ENCODE peak calls at places on chromosomes 5 and 9, in four cellular contexts. S is mucosa of gallbladder, M is NCI-H774, X is cerebellar cortex. P is an unnamed sample.

GRCh38 chr9:14546693-14547092 is 146.5 kb downstream of the ZDHHC21 start:
- DNase-seq in X (no peak), S (no peak), M (no peak), P (no peak)

GRCh38 chr9:8736805-8737204 is 937.2 kb upstream of the DMAC1 start:
- DNase-seq in X (peak; percentile 93), S (no peak), M (no peak), P (no peak)

GRCh38 chr9:132711846-132712245 is 41.6 kb downstream of the GTF3C4 start:
- DNase-seq in S (no peak), M (no peak), X (no peak), P (no peak)

GRCh38 chr9:37983381-37984067 is 79.6 kb upstream of the SLC25A51 start:
- DNase-seq in M (no peak), S (no peak), X (no peak), P (no peak)

GRCh38 chr5:172533058-172533398 is 78.7 kb upstream of the SH3PXD2B start:
- DNase-seq in M (no peak), X (no peak), S (no peak), P (peak; percentile 18)

GRCh38 chr5:159184858-159185381 is 24.4 kb downstream of the RNF145 start:
- DNase-seq in S (no peak), X (no peak), M (no peak), P (no peak)

GRCh38 chr5:144177548-144177947 is 6.9 kb downstream of the KCTD16 start:
- DNase-seq in X (no peak), M (no peak), S (no peak), P (no peak)

GRCh38 chr5:14036514-14036913 is 92.0 kb upstream of the DNAH5 start:
- DNase-seq in X (peak; percentile 9), S (no peak), M (no peak), P (no peak)

GRCh38 chr5:143244000-143244736 is 159.3 kb downstream of the NR3C1 start:
- DNase-seq in M (no peak), X (peak; percentile 91), S (peak; percentile 77), P (no peak)

GRCh38 chr9:21966140-21966851 is 27.9 kb downstream of the CDKN2A start:
- DNase-seq in S (no peak), M (no peak), X (no peak), P (no peak)

GRCh38 chr9:71721786-71722295 is 46.5 kb downstream of the CEMIP2 start:
- DNase-seq in M (no peak), X (no peak), S (no peak), P (no peak)

GRCh38 chr9:113564804-113565237 is 101.3 kb downstream of the RGS3 start:
- DNase-seq in S (peak; percentile 84), X (no peak), M (no peak), P (peak; percentile 15)

GRCh38 chr5:122351416-122352157 is 39.5 kb downstream of the SNCAIP start:
- DNase-seq in X (no peak), S (no peak), M (no peak), P (no peak)

GRCh38 chr5:37492778-37493555 is 113.8 kb downstream of the WDR70 start:
- DNase-seq in M (no peak), X (no peak), S (no peak), P (no peak)

GRCh38 chr9:114228034-114228808 is 72.9 kb downstream of the COL27A1 start:
- DNase-seq in S (no peak), X (no peak), M (no peak), P (no peak)

GRCh38 chr5:1343931-1344901 is 683 bp downstream of the CLPTM1L start:
- DNase-seq in X (no peak), M (no peak), S (no peak), P (no peak)

GRCh38 chr5:10914741-10915480 is 153.9 kb upstream of the DAP start:
- DNase-seq in X (no peak), M (no peak), S (no peak), P (no peak)

GRCh38 chr9:33229359-33230120 is 10.4 kb upstream of the SPINK4 start:
- DNase-seq in M (peak; percentile 90), S (peak; percentile 91), X (no peak), P (peak; percentile 93)

GRCh38 chr5:181280251-181280762 is 19.4 kb upstream of the TRIM52 start:
- DNase-seq in X (no peak), M (no peak), S (no peak), P (no peak)

GRCh38 chr9:5838884-5839571 is 6.1 kb upstream of the ERMP1 start:
- DNase-seq in X (no peak), M (peak; percentile 82), S (peak; percentile 82), P (peak; percentile 83)

GRCh38 chr5:93782978-93783377 is 41.6 kb upstream of the POU5F2 start:
- DNase-seq in M (no peak), X (no peak), S (no peak), P (no peak)

GRCh38 chr5:60287174-60287771 is 393.7 kb upstream of the PDE4D start:
- DNase-seq in S (no peak), M (peak; percentile 18), X (peak; percentile 73), P (peak; percentile 32)

GRCh38 chr5:37734114-37734513 is 105.7 kb downstream of the GDNF start:
- DNase-seq in X (no peak), M (no peak), S (no peak), P (no peak)

GRCh38 chr5:101679816-101680215 is 616.3 kb downstream of the SLCO4C1 start:
- DNase-seq in M (no peak), S (no peak), X (no peak), P (no peak)

P was measured in DMS153.